ENCODE peak calls at places on chromosome 1, in ten cellular contexts. G is fibroblast of pulmonary artery, V is ovary, R is mucosa of descending colon, Q is glutamatergic neuron, Y is stomach, P is heart right ventricle, X is neural progenitor cell, I is CD14-positive monocyte, T is psoas muscle. B is an unnamed sample.

GRCh38 chr1:229694053-229694693 is 68.1 kb downstream of the URB2 start:
- DNase-seq in P (peak), X (peak), V (peak), G (peak), I (no peak), Q (peak), R (peak), T (peak), Y (peak), B (no peak)

GRCh38 chr1:201594575-201595245 is 55.8 kb downstream of the NAV1 start:
- DNase-seq in P (no peak), Y (no peak), R (no peak), V (peak), X (peak), I (no peak), Q (no peak), T (no peak), G (peak), B (peak)

GRCh38 chr1:101316276-101316675 is 79.5 kb downstream of the S1PR1 start:
- DNase-seq in Y (no peak), I (no peak), V (no peak), T (no peak), P (no peak), X (peak), R (no peak), G (no peak), Q (no peak), B (peak)

GRCh38 chr1:32393832-32394140 is 455 bp downstream of the BSDC1 start:
- DNase-seq in X (peak), Y (peak), V (no peak), R (peak), I (peak), P (no peak), T (peak), G (peak), Q (peak), B (no peak)

GRCh38 chr1:234915923-234916675 is 212.5 kb downstream of the TOMM20 start:
- DNase-seq in P (no peak), R (no peak), I (no peak), V (no peak), Y (peak), X (no peak), G (no peak), T (peak), Q (no peak), B (no peak)

GRCh38 chr1:224375059-224375458 is 18.4 kb downstream of the CNIH4 start:
- DNase-seq in T (no peak), V (no peak), P (no peak), I (no peak), X (no peak), Q (no peak), Y (no peak), G (no peak), R (no peak), B (no peak)

GRCh38 chr1:225816643-225817538 is 7.0 kb downstream of the EPHX1 start:
- DNase-seq in Y (peak), R (peak), X (no peak), G (peak), V (peak), I (no peak), T (peak), Q (no peak), P (peak), B (no peak)

GRCh38 chr1:54007613-54008012 is 10.4 kb downstream of the LDLRAD1 start:
- DNase-seq in Y (no peak), R (no peak), G (no peak), T (no peak), P (no peak), X (no peak), I (no peak), V (no peak), Q (no peak), B (no peak)

GRCh38 chr1:188782220-188782841 is 1695.3 kb downstream of the BRINP3 start:
- DNase-seq in T (no peak), X (peak), Y (no peak), P (no peak), I (no peak), V (no peak), Q (peak), G (peak), R (no peak), B (peak)
- TF ChIP-seq CTCF in T (no peak), X (peak), Y (peak), P (no peak), I (no peak), V (no peak), Q (peak), G (peak), R (no peak), B (peak)

GRCh38 chr1:55582078-55582477 is 366.9 kb upstream of the USP24 start:
- DNase-seq in I (no peak), Q (no peak), X (no peak), G (no peak), R (no peak), Y (no peak), P (no peak), T (no peak), V (no peak), B (no peak)
- TF ChIP-seq CTCF in I (no peak), Q (no peak), X (no peak), G (no peak), R (no peak), Y (no peak), P (no peak), T (no peak), V (no peak), B (no peak)

DNA sequence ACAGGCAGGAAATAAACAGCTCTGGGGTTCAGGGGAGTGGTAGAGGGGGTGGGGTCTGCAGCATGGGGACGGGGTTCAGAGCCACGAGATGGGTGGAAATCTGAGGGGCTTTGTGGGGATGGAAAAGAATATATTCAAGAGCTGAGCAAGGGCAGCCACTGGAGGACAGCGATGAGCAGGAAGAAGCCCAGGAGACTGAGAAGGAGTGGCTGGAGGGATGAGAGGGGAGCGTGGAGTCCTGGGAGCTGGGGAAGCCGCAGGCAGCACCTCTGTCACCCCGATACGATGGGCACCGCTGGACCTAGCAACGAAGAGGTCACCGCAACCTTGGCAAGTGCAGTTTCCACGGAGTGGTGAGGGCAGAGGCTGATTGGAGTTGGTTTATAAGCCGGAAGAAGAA is 10.0 kb upstream of the KCNAB2 start:
- DNase-seq in V (no peak), T (no peak), P (no peak), R (no peak), G (no peak), X (peak), I (no peak), Q (peak), Y (no peak), B (no peak)
- TF ChIP-seq CTCF in V (no peak), T (no peak), P (no peak), R (no peak), G (no peak), X (peak), I (no peak), Q (no peak), Y (no peak), B (no peak)

GRCh38 chr1:186807162-186807561 is 21.6 kb upstream of the PLA2G4A start:
- DNase-seq in V (no peak), Q (no peak), P (no peak), Y (no peak), T (no peak), X (no peak), R (no peak), I (no peak), G (no peak), B (no peak)

GRCh38 chr1:186799689-186800054 is 29.1 kb upstream of the PLA2G4A start:
- DNase-seq in Y (no peak), Q (no peak), R (no peak), I (no peak), T (no peak), V (no peak), P (no peak), X (no peak), G (no peak), B (no peak)

GRCh38 chr1:186806477-186806876 is 22.3 kb upstream of the PLA2G4A start:
- DNase-seq in V (no peak), Q (peak), T (no peak), G (peak), X (peak), P (peak), I (no peak), Y (no peak), R (no peak), B (no peak)

GRCh38 chr1:186802388-186802787 is 26.4 kb upstream of the PLA2G4A start:
- DNase-seq in T (no peak), Q (no peak), G (no peak), P (no peak), X (no peak), I (no peak), V (no peak), R (no peak), Y (no peak), B (no peak)

GRCh38 chr1:186804669-186805068 is 24.1 kb upstream of the PLA2G4A start:
- DNase-seq in T (no peak), R (no peak), X (no peak), V (no peak), Q (no peak), P (no peak), Y (no peak), I (no peak), G (no peak), B (no peak)
- TF ChIP-seq CTCF in T (no peak), R (no peak), X (no peak), V (no peak), Q (no peak), P (no peak), Y (no peak), I (no peak), G (no peak), B (no peak)

GRCh38 chr1:63624911-63625310 is 31.7 kb downstream of the PGM1 start:
- DNase-seq in P (no peak), Q (no peak), X (no peak), T (no peak), V (no peak), I (no peak), Y (no peak), R (no peak), G (peak), B (no peak)
- TF ChIP-seq CTCF in P (no peak), Q (no peak), X (no peak), T (peak), V (no peak), I (no peak), Y (no peak), R (no peak), G (peak), B (peak)

GRCh38 chr1:44801491-44802305 is 1.5 kb downstream of the PLK3 start:
- DNase-seq in T (no peak), V (peak), P (no peak), I (no peak), X (no peak), Q (peak), G (no peak), Y (no peak), R (peak), B (no peak)

GRCh38 chr1:44803062-44803311 is 2.8 kb downstream of the PLK3 start:
- DNase-seq in G (no peak), I (no peak), X (no peak), V (no peak), T (no peak), P (no peak), Q (no peak), Y (no peak), R (no peak), B (no peak)

GRCh38 chr1:44798481-44799365 is 1.5 kb upstream of the PLK3 start:
- DNase-seq in G (no peak), T (no peak), V (peak), P (no peak), Q (no peak), X (no peak), R (peak), I (no peak), Y (no peak), B (no peak)

GRCh38 chr1:44802306-44803061 is 2.3 kb downstream of the PLK3 start:
- DNase-seq in I (no peak), G (no peak), Q (peak), T (no peak), R (peak), V (peak), X (peak), P (no peak), Y (no peak), B (peak)

GRCh38 chr1:44799770-44800584 is at the start of gene PLK3:
- DNase-seq in R (peak), P (peak), I (peak), T (peak), G (peak), Y (peak), X (peak), V (peak), Q (peak), B (peak)
- TF ChIP-seq CTCF in R (peak), P (peak), I (peak), T (peak), G (peak), Y (peak), X (peak), V (peak), Q (peak), B (peak)

B was measured in neural crest cell.